ENCODE peak calls at places on chromosomes 5 and 9, in four cellular contexts. One of them, this sample, is unnamed.

GRCh38 chr5:104111622-104112021 is 549.0 kb upstream of the NUDT12 start:
- DNase-seq in sigmoid colon: no peak
- DNase-seq in kidney epithelial cell: no peak
- DNase-seq in astrocyte: no peak
- DNase-seq in this sample: no peak

GRCh38 chr9:88954073-88954472 is 37.2 kb upstream of the S1PR3 start:
- DNase-seq in astrocyte: peak; percentile 89
- DNase-seq in sigmoid colon: no peak
- DNase-seq in kidney epithelial cell: peak; percentile 31
- DNase-seq in this sample: no peak

GRCh38 chr9:34545497-34545896 is 22.7 kb upstream of the ENHO start:
- DNase-seq in sigmoid colon: peak; percentile 35
- DNase-seq in kidney epithelial cell: no peak
- DNase-seq in astrocyte: no peak
- DNase-seq in this sample: no peak

GRCh38 chr5:23412011-23412410 is 95.4 kb upstream of the PRDM9 start:
- DNase-seq in astrocyte: no peak
- DNase-seq in sigmoid colon: no peak
- DNase-seq in kidney epithelial cell: no peak
- DNase-seq in this sample: no peak

GRCh38 chr9:35904966-35905781 is 828 bp upstream of the HRCT1 start:
- DNase-seq in astrocyte: peak; percentile 51
- DNase-seq in sigmoid colon: no peak
- DNase-seq in kidney epithelial cell: no peak
- DNase-seq in this sample: no peak

GRCh38 chr5:168291961-168292782 is 727 bp downstream of the WWC1 start:
- DNase-seq in astrocyte: no peak
- DNase-seq in sigmoid colon: no peak
- DNase-seq in kidney epithelial cell: no peak
- DNase-seq in this sample: no peak

GRCh38 chr9:96217358-96217755 is 84.6 kb downstream of the HSD17B3 start:
- DNase-seq in sigmoid colon: peak; percentile 64
- DNase-seq in astrocyte: no peak
- DNase-seq in kidney epithelial cell: no peak
- DNase-seq in this sample: no peak

GRCh38 chr5:62931081-62931480 is 352.5 kb downstream of the LRRC70 start:
- DNase-seq in astrocyte: no peak
- DNase-seq in kidney epithelial cell: no peak
- DNase-seq in sigmoid colon: no peak
- DNase-seq in this sample: no peak

GRCh38 chr5:68255305-68256130 is 40.0 kb downstream of the PIK3R1 start:
- DNase-seq in sigmoid colon: no peak
- DNase-seq in kidney epithelial cell: no peak
- DNase-seq in astrocyte: no peak
- DNase-seq in this sample: no peak

GRCh38 chr5:93585054-93585751 is 2.2 kb downstream of the NR2F1 start:
- DNase-seq in kidney epithelial cell: no peak
- DNase-seq in astrocyte: no peak
- DNase-seq in sigmoid colon: peak; percentile 69
- DNase-seq in this sample: no peak

GRCh38 chr5:51988561-51988960 is 605.3 kb downstream of the ISL1 start:
- DNase-seq in astrocyte: no peak
- DNase-seq in sigmoid colon: no peak
- DNase-seq in kidney epithelial cell: no peak
- DNase-seq in this sample: no peak

GRCh38 chr9:95225016-95225745 is 92.3 kb downstream of the FANCC start:
- DNase-seq in astrocyte: no peak
- DNase-seq in sigmoid colon: no peak
- DNase-seq in kidney epithelial cell: no peak
- DNase-seq in this sample: no peak

GRCh38 chr9:124721109-124721850 is 49.8 kb downstream of the NR6A1 start:
- DNase-seq in astrocyte: peak; percentile 69
- DNase-seq in sigmoid colon: no peak
- DNase-seq in kidney epithelial cell: no peak
- DNase-seq in this sample: no peak

GRCh38 chr9:91066042-91066415 is 264.4 kb downstream of the SYK start:
- DNase-seq in astrocyte: no peak
- DNase-seq in kidney epithelial cell: no peak
- DNase-seq in sigmoid colon: no peak
- DNase-seq in this sample: no peak

GRCh38 chr5:10607666-10608442 is 44.0 kb downstream of the ANKRD33B start:
- DNase-seq in sigmoid colon: peak; percentile 80
- DNase-seq in kidney epithelial cell: no peak
- DNase-seq in astrocyte: peak; percentile 51
- DNase-seq in this sample: no peak

GRCh38 chr9:70427161-70427945 is 12.9 kb upstream of the KLF9 start:
- DNase-seq in sigmoid colon: peak; percentile 78
- DNase-seq in kidney epithelial cell: no peak
- DNase-seq in astrocyte: no peak
- DNase-seq in this sample: no peak

GRCh38 chr9:125889122-125889523 is 141.9 kb downstream of the PBX3 start:
- DNase-seq in sigmoid colon: peak; percentile 74
- DNase-seq in kidney epithelial cell: no peak
- DNase-seq in astrocyte: peak; percentile 47
- DNase-seq in this sample: no peak

GRCh38 chr5:74316064-74316586 is 324.4 kb downstream of the ENC1 start:
- DNase-seq in kidney epithelial cell: peak; percentile 98
- DNase-seq in astrocyte: peak; percentile 98
- DNase-seq in sigmoid colon: no peak
- DNase-seq in this sample: peak; percentile 89

GRCh38 chr9:92637331-92637730 is 32.6 kb downstream of the IPPK start:
- DNase-seq in astrocyte: no peak
- DNase-seq in kidney epithelial cell: no peak
- DNase-seq in sigmoid colon: peak; percentile 60
- DNase-seq in this sample: no peak

GRCh38 chr5:56838409-56839039 is 23.2 kb downstream of the MAP3K1 start:
- DNase-seq in astrocyte: peak; percentile 52
- DNase-seq in kidney epithelial cell: no peak
- DNase-seq in sigmoid colon: no peak
- DNase-seq in this sample: peak; percentile 26

GRCh38 chr5:61379677-61380076 is 47.6 kb downstream of the ZSWIM6 start:
- DNase-seq in astrocyte: no peak
- DNase-seq in kidney epithelial cell: no peak
- DNase-seq in sigmoid colon: no peak
- DNase-seq in this sample: no peak

GRCh38 chr5:112779531-112779930 is 41.8 kb downstream of the APC start:
- DNase-seq in kidney epithelial cell: no peak
- DNase-seq in sigmoid colon: no peak
- DNase-seq in astrocyte: peak; percentile 57
- DNase-seq in this sample: no peak

GRCh38 chr5:73274870-73275756 is 102.1 kb downstream of the TMEM174 start:
- DNase-seq in kidney epithelial cell: no peak
- DNase-seq in sigmoid colon: peak; percentile 78
- DNase-seq in astrocyte: no peak
- DNase-seq in this sample: no peak

GRCh38 chr9:137828527-137829259 is 48.9 kb upstream of the CACNA1B start:
- DNase-seq in sigmoid colon: no peak
- DNase-seq in astrocyte: no peak
- DNase-seq in kidney epithelial cell: no peak
- DNase-seq in this sample: no peak

GRCh38 chr9:110440161-110440560 is 102.5 kb upstream of the TXNDC8 start:
- DNase-seq in sigmoid colon: no peak
- DNase-seq in astrocyte: peak; percentile 93
- DNase-seq in kidney epithelial cell: no peak
- DNase-seq in this sample: peak; percentile 84

GRCh38 chr5:65262590-65263189 is 219.0 kb downstream of the ADAMTS6 start:
- DNase-seq in kidney epithelial cell: peak; percentile 23
- DNase-seq in sigmoid colon: no peak
- DNase-seq in astrocyte: peak; percentile 95
- DNase-seq in this sample: peak; percentile 64

GRCh38 chr5:129400395-129400983 is 59.6 kb upstream of the ADAMTS19 start:
- DNase-seq in sigmoid colon: no peak
- DNase-seq in astrocyte: no peak
- DNase-seq in kidney epithelial cell: no peak
- DNase-seq in this sample: no peak

DNA sequence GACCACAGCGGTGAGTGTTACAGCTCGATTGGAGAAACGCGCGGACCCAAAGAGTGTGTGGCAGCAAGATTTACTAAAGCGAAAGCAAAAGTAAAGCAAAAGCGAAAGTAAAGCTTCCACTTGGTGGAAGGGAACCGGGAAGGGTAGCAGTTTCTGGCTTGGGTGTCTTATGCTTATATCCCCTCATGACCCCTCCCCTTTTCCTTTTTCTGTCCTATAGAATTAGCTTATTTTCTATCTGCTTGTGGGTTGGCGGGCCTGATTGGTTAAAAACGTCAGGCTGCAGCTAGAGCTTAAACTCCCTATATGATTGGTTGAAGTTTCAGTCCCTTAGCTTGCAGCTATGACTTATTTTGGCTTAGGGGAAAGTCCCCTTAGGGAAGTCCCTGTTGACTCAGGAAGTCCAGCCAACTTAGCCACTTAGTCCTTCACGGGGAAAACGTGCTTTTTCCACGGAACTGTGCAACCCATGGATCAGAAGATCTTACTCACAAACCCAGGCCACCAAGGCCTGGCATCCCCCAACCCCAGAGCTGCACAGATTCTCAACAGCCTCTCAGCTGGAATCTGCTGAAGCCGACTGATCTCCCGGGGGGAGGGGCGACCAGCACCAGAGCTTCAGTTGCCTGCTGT is 114.2 kb upstream of the ADAMTS16 start:
- DNase-seq in astrocyte: no peak
- DNase-seq in kidney epithelial cell: no peak
- DNase-seq in sigmoid colon: no peak
- DNase-seq in this sample: no peak
- H3K4me3 ChIP-seq in astrocyte: no peak overlapping the region
- H3K4me3 ChIP-seq in kidney epithelial cell: no peak overlapping the region
- H3K4me3 ChIP-seq in sigmoid colon: no peak overlapping the region
- H3K4me3 ChIP-seq in this sample: no peak overlapping the region

GRCh38 chr9:135882011-135882410 is 25.3 kb downstream of the CAMSAP1 start:
- DNase-seq in sigmoid colon: no peak
- DNase-seq in astrocyte: no peak
- DNase-seq in kidney epithelial cell: no peak
- DNase-seq in this sample: no peak

GRCh38 chr9:135886147-135886981 is 21.0 kb downstream of the CAMSAP1 start:
- DNase-seq in sigmoid colon: no peak
- DNase-seq in astrocyte: peak; percentile 77
- DNase-seq in kidney epithelial cell: no peak
- DNase-seq in this sample: no peak

GRCh38 chr9:135883410-135884089 is 23.8 kb downstream of the CAMSAP1 start:
- DNase-seq in kidney epithelial cell: no peak
- DNase-seq in astrocyte: no peak
- DNase-seq in sigmoid colon: no peak
- DNase-seq in this sample: no peak

GRCh38 chr9:135885100-135885853 is 22.1 kb downstream of the CAMSAP1 start:
- DNase-seq in astrocyte: peak; percentile 65
- DNase-seq in sigmoid colon: no peak
- DNase-seq in kidney epithelial cell: no peak
- DNase-seq in this sample: no peak

DNA sequence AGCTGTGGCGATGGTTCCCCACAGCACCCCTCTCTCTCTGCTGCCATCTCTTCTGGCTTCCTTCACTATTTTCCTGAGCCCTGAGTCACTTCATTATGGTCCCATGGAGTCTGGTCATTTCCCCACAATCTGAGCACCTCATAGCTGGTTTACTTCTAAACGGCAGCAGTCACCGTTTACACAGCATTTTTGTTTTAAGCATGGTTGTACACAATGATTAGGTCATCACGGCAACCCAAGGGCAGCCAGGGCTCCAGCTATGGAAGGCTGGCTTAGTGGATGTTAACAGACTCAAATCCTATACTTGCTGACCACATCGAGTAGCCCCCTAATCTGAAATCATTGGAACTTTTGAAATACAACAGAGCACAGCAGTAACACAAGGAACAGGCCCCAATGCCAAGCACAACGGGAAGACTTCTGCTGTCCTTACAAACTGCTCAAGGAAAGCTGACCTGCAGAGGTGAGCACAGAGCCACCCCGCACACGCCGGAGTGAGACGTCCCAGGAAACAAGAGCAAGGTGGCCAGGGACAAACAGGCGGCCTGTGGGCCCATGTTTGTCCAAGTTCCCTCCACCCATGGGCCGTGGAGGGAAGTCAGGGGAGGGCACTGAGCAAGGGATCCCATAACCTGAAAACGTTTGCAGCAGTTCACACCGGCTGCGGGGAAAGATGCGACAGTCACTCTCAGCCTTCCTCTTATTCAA is 22.9 kb downstream of the CAMSAP1 start:
- DNase-seq in sigmoid colon: no peak
- DNase-seq in astrocyte: peak; percentile 61
- DNase-seq in kidney epithelial cell: no peak
- DNase-seq in this sample: no peak
- TF ChIP-seq CTCF in sigmoid colon: no peak
- TF ChIP-seq CTCF in astrocyte: no peak
- TF ChIP-seq CTCF in kidney epithelial cell: no peak
- TF ChIP-seq CTCF in this sample: no peak

GRCh38 chr9:76333964-76334363 is 60.3 kb downstream of the RFK start:
- DNase-seq in sigmoid colon: no peak
- DNase-seq in kidney epithelial cell: no peak
- DNase-seq in astrocyte: no peak
- DNase-seq in this sample: no peak
- H3K27me3 ChIP-seq in sigmoid colon: no peaks in the 10 kb centered on the region
- H3K27me3 ChIP-seq in kidney epithelial cell: no peaks in the 10 kb centered on the region
- H3K27me3 ChIP-seq in astrocyte: peaks cover 15% of the 10 kb centered on the region
- H3K27me3 ChIP-seq in this sample: peaks cover 12% of the 10 kb centered on the region

GRCh38 chr9:10204276-10204675 is 408.5 kb downstream of the PTPRD start:
- DNase-seq in astrocyte: no peak
- DNase-seq in sigmoid colon: no peak
- DNase-seq in kidney epithelial cell: no peak
- DNase-seq in this sample: no peak

GRCh38 chr9:10212702-10213101 is 400.1 kb downstream of the PTPRD start:
- DNase-seq in kidney epithelial cell: no peak
- DNase-seq in astrocyte: no peak
- DNase-seq in sigmoid colon: no peak
- DNase-seq in this sample: no peak

DNA sequence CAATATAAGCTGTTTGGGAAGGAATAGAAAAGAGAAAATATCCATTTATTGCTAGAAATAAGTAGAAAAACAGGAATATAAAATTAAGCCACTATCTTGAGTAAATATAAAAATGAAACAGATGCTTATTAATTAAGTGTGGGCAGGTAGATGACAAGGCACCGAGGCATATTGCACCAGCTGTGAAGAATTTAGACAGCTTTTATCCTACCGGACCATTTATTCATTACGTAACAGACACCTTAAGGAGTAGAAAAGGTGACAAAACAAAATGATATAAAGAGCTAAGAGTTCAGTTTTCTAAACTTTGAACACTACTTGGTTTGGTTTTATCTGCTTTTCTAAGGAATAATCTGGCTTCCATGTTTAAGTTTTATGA is 404.1 kb downstream of the PTPRD start:
- DNase-seq in kidney epithelial cell: no peak
- DNase-seq in astrocyte: no peak
- DNase-seq in sigmoid colon: no peak
- DNase-seq in this sample: no peak
- H3K4me3 ChIP-seq in kidney epithelial cell: peak overlapping the region; percentile 29
- H3K4me3 ChIP-seq in astrocyte: peak overlapping the region; percentile 31
- H3K4me3 ChIP-seq in sigmoid colon: no peak overlapping the region
- H3K4me3 ChIP-seq in this sample: no peak overlapping the region